ENCODE peak calls at places on chromosomes 7 and 10, in five cellular contexts. B is AG09309, M is GM10248, E is D721Med, K is HL-60. P is an unnamed sample.

GRCh38 chr10:22560391-22561239 is 153.8 kb downstream of the PIP4K2A start:
- DNase-seq in B (no peak), M (no peak), E (no peak), K (no peak), P (no peak)

GRCh38 chr7:133705596-133705995 is 421.5 kb upstream of the LRGUK start:
- DNase-seq in B (peak; percentile 52), M (no peak), E (no peak), K (no peak), P (no peak)

GRCh38 chr10:28280652-28281051 is 22.2 kb downstream of the MPP7 start:
- DNase-seq in B (no peak), M (no peak), E (no peak), K (no peak), P (no peak)

GRCh38 chr10:74255800-74256422 is 104.9 kb downstream of the ADK start:
- DNase-seq in B (no peak), M (no peak), E (no peak), K (peak; percentile 25), P (no peak)

GRCh38 chr10:24249829-24250415 is 41.0 kb downstream of the KIAA1217 start:
- DNase-seq in B (no peak), M (no peak), E (no peak), K (no peak), P (no peak)

GRCh38 chr7:132225216-132226030 is 350.8 kb downstream of the PLXNA4 start:
- DNase-seq in B (no peak), M (no peak), E (no peak), K (no peak), P (no peak)

GRCh38 chr10:96287392-96288105 is 16.2 kb upstream of the BLNK start:
- DNase-seq in B (no peak), M (peak; percentile 46), E (no peak), K (no peak), P (no peak)

GRCh38 chr7:111126987-111127386 is 36.1 kb downstream of the LRRN3 start:
- DNase-seq in B (no peak), M (no peak), E (no peak), K (no peak), P (no peak)

GRCh38 chr10:106952033-106952432 is 212.5 kb downstream of the SORCS1 start:
- DNase-seq in B (no peak), M (no peak), E (no peak), K (no peak), P (no peak)

GRCh38 chr10:27240891-27241639 is 468 bp upstream of the ACBD5 start:
- DNase-seq in B (no peak), M (peak; percentile 22), E (no peak), K (peak; percentile 12), P (no peak)

GRCh38 chr7:147535619-147536200 is 1054.9 kb upstream of the C7orf33 start:
- DNase-seq in B (peak; percentile 45), M (no peak), E (no peak), K (no peak), P (no peak)

GRCh38 chr7:124840435-124840834 is 74.8 kb upstream of the GPR37 start:
- DNase-seq in B (no peak), M (no peak), E (no peak), K (no peak), P (no peak)

GRCh38 chr10:6070647-6071046 is 8.5 kb upstream of the IL2RA start:
- DNase-seq in B (no peak), M (no peak), E (no peak), K (no peak), P (no peak)

GRCh38 chr10:71968553-71969474 is 4.6 kb downstream of the CHST3 start:
- DNase-seq in B (no peak), M (no peak), E (no peak), K (no peak), P (no peak)

GRCh38 chr7:40199076-40199802 is 64.4 kb downstream of the SUGCT start:
- DNase-seq in B (peak; percentile 94), M (no peak), E (no peak), K (no peak), P (peak; percentile 97)

GRCh38 chr10:22251751-22252285 is 34.0 kb upstream of the EBLN1 start:
- DNase-seq in B (no peak), M (peak; percentile 73), E (no peak), K (peak; percentile 42), P (no peak)

GRCh38 chr10:130357951-130358350 is 221.8 kb downstream of the GLRX3 start:
- DNase-seq in B (no peak), M (no peak), E (no peak), K (no peak), P (no peak)

GRCh38 chr10:45063605-45064231 is 63.0 kb downstream of the ZNF22 start:
- DNase-seq in B (no peak), M (no peak), E (no peak), K (no peak), P (no peak)

GRCh38 chr7:80770675-80771081 is 132.2 kb downstream of the CD36 start:
- DNase-seq in B (no peak), M (peak; percentile 23), E (no peak), K (peak; percentile 43), P (no peak)

GRCh38 chr7:130560972-130561371 is 69.1 kb downstream of the MEST start:
- DNase-seq in B (peak; percentile 4), M (peak; percentile 60), E (no peak), K (peak; percentile 32), P (no peak)

GRCh38 chr7:155807013-155807804 is 5.1 kb downstream of the SHH start:
- DNase-seq in B (no peak), M (no peak), E (no peak), K (no peak), P (no peak)

DNA sequence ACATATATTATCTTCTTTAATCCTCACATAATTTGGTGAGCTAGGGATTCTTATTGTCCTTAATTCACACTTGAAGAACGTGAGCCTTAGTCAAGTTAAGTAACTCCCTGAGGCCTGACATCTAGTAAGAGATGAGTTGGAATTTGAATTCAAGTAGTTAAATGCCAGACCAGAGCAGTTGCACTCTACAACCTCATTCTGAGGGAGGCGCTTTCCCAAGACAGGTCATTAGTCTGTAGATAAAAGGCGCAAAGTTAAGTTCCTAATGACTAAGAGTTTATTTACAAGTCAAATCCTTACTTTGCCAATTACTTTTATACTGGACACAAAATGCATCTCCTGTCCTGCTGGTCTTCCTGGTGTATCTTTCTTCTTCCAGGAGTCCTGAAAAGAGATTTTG is 3.6 kb upstream of the EXOC6 start:
- DNase-seq in B (no peak), M (no peak), E (no peak), K (no peak), P (no peak)
- TF ChIP-seq CTCF in B (no peak), M (no peak), E (no peak), K (no peak), P (no peak)

GRCh38 chr10:133258818-133259602 is 17.7 kb downstream of the ADAM8 start:
- DNase-seq in B (peak; percentile 98), M (no peak), E (no peak), K (peak; percentile 100), P (peak; percentile 97)

GRCh38 chr10:133262696-133263095 is 14.0 kb downstream of the ADAM8 start:
- DNase-seq in B (no peak), M (no peak), E (no peak), K (no peak), P (no peak)

GRCh38 chr10:133259603-133259992 is 17.1 kb downstream of the ADAM8 start:
- DNase-seq in B (no peak), M (no peak), E (no peak), K (no peak), P (no peak)

GRCh38 chr10:133261726-133262325 is 14.8 kb downstream of the ADAM8 start:
- DNase-seq in B (no peak), M (peak; percentile 95), E (peak; percentile 79), K (peak; percentile 65), P (peak; percentile 19)

DNA sequence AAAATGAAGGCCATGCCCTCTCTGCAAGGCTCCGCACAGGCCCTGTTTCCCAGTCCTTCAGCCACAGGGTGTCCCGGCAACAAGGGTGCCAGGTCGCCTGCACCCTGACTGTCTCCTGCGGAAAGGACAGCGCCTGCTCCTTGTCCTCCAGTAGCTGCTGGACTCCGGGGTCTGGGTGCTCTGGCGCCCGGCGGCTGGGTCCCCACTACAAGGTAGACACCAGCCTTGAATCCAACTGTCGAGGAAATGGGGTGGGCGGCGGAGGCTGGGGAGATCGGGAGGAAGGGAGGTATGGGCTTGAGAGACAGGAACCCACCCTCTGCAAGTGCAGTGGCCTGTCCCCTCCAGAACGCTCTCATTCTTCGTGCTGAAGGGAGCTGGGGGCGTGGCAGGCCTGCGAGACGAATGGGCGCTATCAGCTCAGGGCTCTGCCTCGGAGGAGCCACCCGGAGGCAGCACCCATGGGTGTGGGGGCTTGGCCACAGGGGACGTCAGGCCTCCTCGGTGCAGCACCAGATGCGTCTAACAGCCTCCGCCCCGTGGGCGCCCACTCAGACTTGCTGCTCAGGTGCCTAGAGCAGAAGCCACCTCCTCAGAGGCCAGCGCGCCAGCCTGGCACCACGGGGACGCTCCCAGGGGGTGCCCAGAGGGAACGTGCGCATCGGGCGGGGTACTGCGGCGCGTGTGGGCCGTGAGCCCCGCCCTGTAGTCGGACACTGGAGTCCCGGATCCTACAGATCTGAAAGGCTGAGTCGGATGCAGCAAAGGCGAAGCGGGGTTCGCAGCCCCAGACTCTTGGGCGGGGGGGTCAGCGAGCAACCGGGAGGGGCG is 15.6 kb downstream of the ADAM8 start:
- DNase-seq in B (no peak), M (peak; percentile 77), E (peak; percentile 43), K (peak; percentile 56), P (no peak)
- TF ChIP-seq CTCF in B (no peak), M (peak; percentile 16), E (no peak), K (no peak), P (no peak)

GRCh38 chr7:37822946-37823345 is 25.5 kb upstream of the NME8 start:
- DNase-seq in B (no peak), M (no peak), E (no peak), K (no peak), P (no peak)

GRCh38 chr7:37831214-37831613 is 17.2 kb upstream of the NME8 start:
- DNase-seq in B (no peak), M (no peak), E (no peak), K (no peak), P (no peak)

GRCh38 chr7:37832194-37832593 is 16.2 kb upstream of the NME8 start:
- DNase-seq in B (no peak), M (peak; percentile 36), E (no peak), K (peak; percentile 32), P (no peak)

GRCh38 chr7:37824987-37825509 is 23.3 kb upstream of the NME8 start:
- DNase-seq in B (no peak), M (no peak), E (no peak), K (no peak), P (no peak)

GRCh38 chr7:37826825-37827224 is 21.6 kb upstream of the NME8 start:
- DNase-seq in B (no peak), M (peak; percentile 24), E (no peak), K (no peak), P (no peak)
- TF ChIP-seq CTCF in B (no peak), M (no peak), E (no peak), K (no peak), P (no peak)

DNA sequence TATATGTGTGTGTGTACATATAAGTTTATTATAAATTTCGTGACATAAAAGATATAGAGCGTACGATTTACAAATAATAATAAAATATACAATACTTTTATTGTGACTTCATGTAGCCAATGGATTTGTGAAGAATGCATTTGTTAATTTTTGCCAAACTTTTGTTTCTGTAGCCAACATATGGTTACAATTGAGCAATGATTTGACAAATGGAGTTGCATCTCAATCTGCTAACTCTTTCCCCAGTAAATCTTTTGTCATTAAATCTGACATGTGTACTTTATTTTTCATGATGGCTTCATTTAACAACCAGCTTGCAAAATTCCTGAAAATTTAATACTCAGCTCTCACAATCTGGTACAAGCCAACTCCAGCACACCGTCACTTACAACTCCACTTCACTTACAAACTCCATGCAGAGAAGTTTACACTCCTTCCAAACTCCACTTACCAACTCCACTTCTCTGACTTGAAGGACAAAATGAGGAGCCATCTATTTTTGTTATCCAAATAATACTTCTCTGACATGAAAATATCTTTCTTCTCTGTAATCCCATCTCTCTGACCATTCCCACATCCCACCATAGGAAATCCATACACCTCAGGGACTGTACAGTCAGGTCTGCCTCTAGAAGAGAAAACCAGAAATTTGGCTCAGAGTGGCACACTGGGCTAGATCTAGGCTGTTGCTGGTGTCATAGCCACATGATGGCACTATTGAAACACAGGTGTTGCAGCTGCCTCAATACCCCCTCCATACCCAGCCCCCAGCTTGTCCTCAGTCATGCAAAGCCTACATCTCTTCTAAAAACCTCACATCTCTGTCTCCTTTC is 26.6 kb upstream of the HIBADH start:
- DNase-seq in B (no peak), M (peak; percentile 25), E (no peak), K (no peak), P (peak; percentile 16)
- TF ChIP-seq CTCF in B (peak; percentile 58), M (peak; percentile 55), E (peak; percentile 66), K (peak; percentile 52), P (peak; percentile 32)

P was measured in AG09319.